ENCODE peak calls at places on chromosomes 1 and 21, in four cellular contexts. I is spleen, P is HCT116, J is upper lobe of left lung. E is an unnamed sample.

GRCh38 chr1:51300270-51300669 is 30.1 kb downstream of the TTC39A start:
- DNase-seq in I (no peak), P (no peak), J (no peak), E (no peak)

GRCh38 chr1:55147504-55147903 is 67.7 kb downstream of the USP24 start:
- DNase-seq in I (no peak), P (no peak), J (peak; percentile 26), E (no peak)

GRCh38 chr1:171286032-171286705 is 27.8 kb upstream of the FMO4 start:
- DNase-seq in I (no peak), P (no peak), J (no peak), E (peak; percentile 38)

GRCh38 chr1:60872690-60873089 is 209.7 kb upstream of the NFIA start:
- DNase-seq in I (no peak), P (no peak), J (no peak), E (no peak)

GRCh38 chr1:74057719-74058118 is 140.3 kb downstream of the LRRIQ3 start:
- DNase-seq in I (no peak), P (no peak), J (no peak), E (no peak)

GRCh38 chr1:43152866-43153265 is 19.2 kb downstream of the EBNA1BP2 start:
- DNase-seq in I (no peak), P (no peak), J (no peak), E (no peak)

GRCh38 chr1:223022641-223023473 is 120.2 kb downstream of the TLR5 start:
- DNase-seq in I (no peak), P (no peak), J (no peak), E (no peak)

GRCh38 chr1:206535853-206536188 is 28.5 kb downstream of the RASSF5 start:
- DNase-seq in I (peak; percentile 20), P (no peak), J (no peak), E (no peak)

GRCh38 chr21:34073749-34074282 is 438 bp downstream of the MRPS6 start:
- DNase-seq in I (peak; percentile 90), P (no peak), J (peak; percentile 39), E (peak; percentile 29)

GRCh38 chr1:52032124-52032784 is 1.4 kb downstream of the KTI12 start:
- DNase-seq in I (no peak), P (no peak), J (no peak), E (peak; percentile 4)

GRCh38 chr1:30649321-30649991 is 73.9 kb downstream of the MATN1 start:
- DNase-seq in I (no peak), P (no peak), J (no peak), E (no peak)

GRCh38 chr1:3711780-3712451 is 40.3 kb upstream of the CCDC27 start:
- DNase-seq in I (no peak), P (no peak), J (no peak), E (no peak)

GRCh38 chr1:42962641-42963377 is 4.1 kb upstream of the SLC2A1 start:
- DNase-seq in I (no peak), P (no peak), J (no peak), E (no peak)

GRCh38 chr1:181583598-181583997 is 100.3 kb downstream of the CACNA1E start:
- DNase-seq in I (no peak), P (peak; percentile 4), J (no peak), E (no peak)

GRCh38 chr1:119816407-119816806 is 5.1 kb upstream of the REG4 start:
- DNase-seq in I (no peak), P (no peak), J (no peak), E (no peak)

GRCh38 chr1:44798481-44799365 is 1.5 kb upstream of the PLK3 start:
- DNase-seq in I (peak; percentile 80), P (no peak), J (no peak), E (no peak)

GRCh38 chr1:96752394-96752793 is 30.8 kb downstream of the PTBP2 start:
- DNase-seq in I (no peak), P (no peak), J (no peak), E (no peak)

GRCh38 chr21:45990049-45990711 is 8.6 kb downstream of the COL6A1 start:
- DNase-seq in I (peak; percentile 45), P (no peak), J (no peak), E (no peak)

GRCh38 chr1:1038694-1039093 is 18.8 kb downstream of the AGRN start:
- DNase-seq in I (no peak), P (no peak), J (no peak), E (no peak)

GRCh38 chr1:22853651-22854185 is 118.9 kb downstream of the LACTBL1 start:
- DNase-seq in I (no peak), P (no peak), J (no peak), E (no peak)

GRCh38 chr1:25875154-25875855 is at the start of gene PAQR7:
- DNase-seq in I (peak; percentile 93), P (no peak), J (peak; percentile 76), E (no peak)

GRCh38 chr1:61120307-61120840 is 38.0 kb downstream of the NFIA start:
- DNase-seq in I (no peak), P (no peak), J (no peak), E (no peak)

GRCh38 chr1:20964540-20965484 is 177.7 kb upstream of the HP1BP3 start:
- DNase-seq in I (no peak), P (no peak), J (no peak), E (peak; percentile 41)

GRCh38 chr1:31381394-31382287 is 8.8 kb upstream of the FABP3 start:
- DNase-seq in I (peak; percentile 35), P (no peak), J (no peak), E (no peak)

GRCh38 chr1:28878796-28879195 is 35.6 kb upstream of the EPB41 start:
- DNase-seq in I (no peak), P (no peak), J (no peak), E (no peak)

GRCh38 chr1:40011198-40011597 is 29.3 kb upstream of the CAP1 start:
- DNase-seq in I (no peak), P (no peak), J (no peak), E (no peak)

GRCh38 chr21:31517664-31518402 is 141.7 kb upstream of the SOD1 start:
- DNase-seq in I (no peak), P (no peak), J (no peak), E (no peak)

GRCh38 chr1:16156848-16157495 is 1.1 kb upstream of the EPHA2 start:
- DNase-seq in I (no peak), P (no peak), J (no peak), E (no peak)

GRCh38 chr1:30834249-30834648 is 74.3 kb downstream of the SDC3 start:
- DNase-seq in I (no peak), P (no peak), J (no peak), E (no peak)

GRCh38 chr21:34986561-34987533 is 62.3 kb downstream of the RUNX1 start:
- DNase-seq in I (no peak), P (peak; percentile 93), J (no peak), E (no peak)

GRCh38 chr1:23964790-23965740 is 5.4 kb downstream of the PNRC2 start:
- DNase-seq in I (no peak), P (no peak), J (no peak), E (peak; percentile 39)

GRCh38 chr1:70436617-70437236 is 25.7 kb downstream of the CTH start:
- DNase-seq in I (no peak), P (no peak), J (no peak), E (no peak)

GRCh38 chr1:89949991-89950624 is 44.8 kb upstream of the ZNF326 start:
- DNase-seq in I (no peak), P (no peak), J (no peak), E (no peak)

GRCh38 chr1:178942285-178943218 is 71.7 kb upstream of the ANGPTL1 start:
- DNase-seq in I (no peak), P (no peak), J (no peak), E (no peak)

GRCh38 chr1:113283914-113284313 is 106.4 kb upstream of the MAGI3 start:
- DNase-seq in I (no peak), P (no peak), J (no peak), E (no peak)

GRCh38 chr1:24254783-24255182 is 64.4 kb upstream of the GRHL3 start:
- DNase-seq in I (no peak), P (peak; percentile 8), J (no peak), E (peak; percentile 26)

GRCh38 chr1:193069748-193070394 is 10.5 kb downstream of the RO60 start:
- DNase-seq in I (no peak), P (no peak), J (no peak), E (no peak)

GRCh38 chr1:193066606-193067005 is 7.2 kb downstream of the RO60 start:
- DNase-seq in I (no peak), P (no peak), J (no peak), E (no peak)

GRCh38 chr1:193070395-193070753 is 11.0 kb downstream of the RO60 start:
- DNase-seq in I (no peak), P (no peak), J (no peak), E (no peak)

GRCh38 chr1:193065954-193066353 is 6.5 kb downstream of the RO60 start:
- DNase-seq in I (no peak), P (no peak), J (no peak), E (no peak)

GRCh38 chr1:193068013-193068412 is 8.6 kb downstream of the RO60 start:
- DNase-seq in I (no peak), P (no peak), J (no peak), E (no peak)
- TF ChIP-seq POLR2AphosphoS5 in I (no peak), P (no peak), J (no peak), E (no peak)

GRCh38 chr1:228664399-228664914 is 70.8 kb upstream of the RHOU start:
- DNase-seq in I (peak; percentile 85), P (peak; percentile 85), J (peak; percentile 64), E (peak; percentile 65)
- H3K27ac ChIP-seq in I (no peak overlapping the region), P (peak overlapping the region; percentile 76), J (no peak overlapping the region), E (no peak overlapping the region)

DNA sequence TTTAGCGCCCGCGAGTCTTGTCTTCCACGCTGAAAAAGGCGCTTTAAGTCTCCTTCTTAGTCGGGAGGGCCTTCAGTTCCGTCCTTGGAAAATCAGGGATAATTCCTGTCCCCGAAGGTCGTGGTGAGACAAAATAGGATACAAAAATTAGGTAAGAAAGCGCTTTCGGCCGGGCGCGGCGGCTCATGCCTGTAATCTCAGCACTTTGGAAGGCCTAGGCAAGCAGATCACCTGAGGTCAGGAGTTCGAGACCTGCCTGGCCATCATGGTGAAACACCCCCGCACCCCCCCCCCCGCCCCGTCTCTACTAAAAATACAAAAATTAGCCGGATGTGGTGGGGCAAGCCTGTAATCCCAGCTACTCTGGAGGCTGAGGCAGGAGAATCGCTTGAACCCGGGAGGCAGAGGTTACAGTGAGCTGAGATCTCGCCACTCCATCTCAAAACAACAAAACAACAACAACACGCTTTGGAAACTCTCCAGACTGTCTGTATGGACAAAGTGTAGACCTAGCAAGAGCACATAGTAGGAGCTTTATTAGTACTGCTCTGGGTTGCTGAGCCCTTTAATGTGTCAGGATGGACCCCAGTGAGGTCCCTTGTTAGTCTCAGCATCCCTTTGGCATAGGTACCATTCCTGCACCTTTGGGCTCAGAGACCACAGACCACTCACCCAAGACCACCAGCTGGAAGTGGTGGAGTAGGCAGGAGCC is 790 bp upstream of the TMEM54 start:
- DNase-seq in I (no peak), P (no peak), J (no peak), E (no peak)
- H3K4me3 ChIP-seq in I (peak overlapping the region; percentile 34), P (peak overlapping the region; percentile 68), J (peak overlapping the region; percentile 67), E (no peak overlapping the region)

DNA sequence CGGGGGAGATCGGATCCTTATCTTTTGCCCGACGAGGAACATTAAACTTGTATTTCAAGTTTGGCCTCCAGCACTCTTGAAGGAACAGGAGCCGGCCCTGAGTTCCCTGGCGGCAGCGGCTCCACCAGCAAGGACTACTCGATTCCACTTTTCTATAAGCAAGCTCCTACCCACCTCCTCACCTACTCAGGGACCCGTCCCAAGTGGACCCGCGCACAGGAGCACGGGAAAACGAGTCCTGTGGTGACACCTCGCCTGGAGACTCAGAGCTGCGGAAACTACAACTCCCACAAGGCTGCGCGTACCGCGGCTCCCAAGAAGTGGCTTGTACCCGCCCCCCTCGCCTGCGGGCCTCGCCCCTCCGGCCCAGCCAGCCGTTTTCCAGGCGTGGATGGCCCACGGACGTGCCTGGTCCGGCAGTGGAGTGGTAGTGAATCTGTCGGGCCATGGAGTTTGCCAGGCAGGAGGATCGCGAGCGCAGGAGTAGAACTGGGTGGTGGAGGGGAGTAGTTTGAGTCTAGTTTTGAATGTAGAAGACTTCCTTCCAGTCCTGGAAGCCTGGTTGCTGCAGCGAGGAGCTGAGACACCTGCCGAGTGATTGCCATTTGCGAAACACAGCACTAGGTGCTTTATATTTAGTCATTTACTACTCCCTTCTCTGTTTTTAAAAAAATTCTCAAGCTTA is at the start of gene ACP6:
- DNase-seq in I (peak; percentile 98), P (peak; percentile 93), J (peak; percentile 99), E (peak; percentile 46)
- TF ChIP-seq POLR2AphosphoS5 in I (peak; percentile 88), P (peak; percentile 83), J (peak; percentile 84), E (no peak)